ENCODE peak calls at places on chromosomes 11 and 22, in nine cellular contexts. D is CD4-positive, CD25-positive, alpha-beta regulatory T cell; Y is endothelial cell of umbilical vein; W is activated CD4-positive, CD25-positive, alpha-beta regulatory T cell; N is small intestine; K is stimulated activated CD4-positive, alpha-beta T cell treated with anti-CD3 and anti-CD28 coated beads, TNF-alpha, amount 100 ng/mL, for 1 hour; T is bronchial epithelial cell; S is NB4; Q is retinal pigment epithelial cell. X is an unnamed sample.

GRCh38 chr11:45485070-45485716 is 180.2 kb downstream of the CHST1 start:
- DNase-seq in D (no peak), Y (no peak), W (no peak), N (no peak), K (no peak), T (no peak), S (no peak), Q (no peak), X (no peak)

GRCh38 chr11:616320-617220 is 820 bp upstream of the IRF7 start:
- DNase-seq in D (no peak), Y (no peak), W (no peak), N (no peak), K (no peak), T (no peak), S (no peak), Q (no peak), X (no peak)

GRCh38 chr11:64921384-64921783 is 3.1 kb upstream of the PPP2R5B start:
- DNase-seq in D (no peak), Y (no peak), W (no peak), N (no peak), K (no peak), T (no peak), S (no peak), Q (no peak), X (no peak)

GRCh38 chr22:29751669-29752068 is 15.1 kb downstream of the ZMAT5 start:
- DNase-seq in D (no peak), Y (no peak), W (no peak), N (no peak), K (no peak), T (no peak), S (no peak), Q (no peak), X (no peak)

GRCh38 chr22:28728621-28729313 is 12.9 kb downstream of the CHEK2 start:
- DNase-seq in D (no peak), Y (no peak), W (no peak), N (no peak), K (no peak), T (no peak), S (no peak), Q (no peak), X (no peak)

GRCh38 chr11:93348931-93349330 is 18.4 kb downstream of the DEUP1 start:
- DNase-seq in D (no peak), Y (no peak), W (no peak), N (no peak), K (no peak), T (no peak), S (no peak), Q (no peak), X (no peak)

GRCh38 chr11:46902694-46903093 is 15.7 kb downstream of the LRP4 start:
- DNase-seq in D (no peak), Y (no peak), W (no peak), N (no peak), K (no peak), T (no peak), S (no peak), Q (no peak), X (no peak)

GRCh38 chr11:66766681-66767080 is 37.7 kb upstream of the SPTBN2 start:
- DNase-seq in D (no peak), Y (no peak), W (no peak), N (no peak), K (no peak), T (peak; percentile 37), S (no peak), Q (no peak), X (no peak)